ENCODE peak calls at places on chromosome 10, in six cellular contexts. One of them, this sample, is unnamed.

GRCh38 chr10:103284170-103284569 is 7.2 kb downstream of the INA start:
- DNase-seq in ovary: no peak
- DNase-seq in IMR-90: no peak
- DNase-seq in gastrocnemius medialis: no peak
- DNase-seq in Peyer's patch: no peak
- DNase-seq in uterus: no peak
- DNase-seq in this sample: no peak

GRCh38 chr10:98030093-98030821 is at the start of gene CRTAC1:
- DNase-seq in ovary: peak; percentile 28
- DNase-seq in IMR-90: no peak
- DNase-seq in gastrocnemius medialis: no peak
- DNase-seq in Peyer's patch: no peak
- DNase-seq in uterus: peak; percentile 70
- DNase-seq in this sample: peak; percentile 24

GRCh38 chr10:119658274-119658673 is 7.1 kb downstream of the BAG3 start:
- DNase-seq in ovary: peak; percentile 74
- DNase-seq in IMR-90: peak; percentile 94
- DNase-seq in gastrocnemius medialis: peak; percentile 91
- DNase-seq in Peyer's patch: peak; percentile 63
- DNase-seq in uterus: peak; percentile 82
- DNase-seq in this sample: peak; percentile 73

GRCh38 chr10:107546239-107546638 is 381.7 kb upstream of the SORCS1 start:
- DNase-seq in ovary: no peak
- DNase-seq in IMR-90: peak; percentile 33
- DNase-seq in gastrocnemius medialis: no peak
- DNase-seq in Peyer's patch: no peak
- DNase-seq in uterus: no peak
- DNase-seq in this sample: no peak

GRCh38 chr10:17980796-17981195 is 29.1 kb downstream of the SLC39A12 start:
- DNase-seq in ovary: no peak
- DNase-seq in IMR-90: peak; percentile 68
- DNase-seq in gastrocnemius medialis: no peak
- DNase-seq in Peyer's patch: no peak
- DNase-seq in uterus: no peak
- DNase-seq in this sample: no peak

GRCh38 chr10:500876-501275 is 188.6 kb downstream of the DIP2C start:
- DNase-seq in ovary: no peak
- DNase-seq in IMR-90: peak; percentile 59
- DNase-seq in gastrocnemius medialis: no peak
- DNase-seq in Peyer's patch: no peak
- DNase-seq in uterus: peak; percentile 48
- DNase-seq in this sample: no peak

GRCh38 chr10:75493464-75493863 is 62.0 kb downstream of the LRMDA start:
- DNase-seq in ovary: no peak
- DNase-seq in IMR-90: no peak
- DNase-seq in gastrocnemius medialis: no peak
- DNase-seq in Peyer's patch: no peak
- DNase-seq in uterus: no peak
- DNase-seq in this sample: no peak

GRCh38 chr10:45553155-45553554 is 119.4 kb downstream of the ZFAND4 start:
- DNase-seq in ovary: no peak
- DNase-seq in IMR-90: no peak
- DNase-seq in gastrocnemius medialis: no peak
- DNase-seq in Peyer's patch: no peak
- DNase-seq in uterus: no peak
- DNase-seq in this sample: no peak

GRCh38 chr10:17409170-17409733 is 45.1 kb downstream of the ST8SIA6 start:
- DNase-seq in ovary: no peak
- DNase-seq in IMR-90: peak; percentile 5
- DNase-seq in gastrocnemius medialis: no peak
- DNase-seq in Peyer's patch: no peak
- DNase-seq in uterus: no peak
- DNase-seq in this sample: no peak

GRCh38 chr10:4151466-4151865 is 366.5 kb upstream of the KLF6 start:
- DNase-seq in ovary: no peak
- DNase-seq in IMR-90: peak; percentile 6
- DNase-seq in gastrocnemius medialis: no peak
- DNase-seq in Peyer's patch: no peak
- DNase-seq in uterus: no peak
- DNase-seq in this sample: no peak

GRCh38 chr10:4150676-4151075 is 365.7 kb upstream of the KLF6 start:
- DNase-seq in ovary: no peak
- DNase-seq in IMR-90: no peak
- DNase-seq in gastrocnemius medialis: no peak
- DNase-seq in Peyer's patch: no peak
- DNase-seq in uterus: no peak
- DNase-seq in this sample: no peak

GRCh38 chr10:4159173-4159572 is 374.2 kb upstream of the KLF6 start:
- DNase-seq in ovary: no peak
- DNase-seq in IMR-90: no peak
- DNase-seq in gastrocnemius medialis: no peak
- DNase-seq in Peyer's patch: no peak
- DNase-seq in uterus: no peak
- DNase-seq in this sample: no peak

DNA sequence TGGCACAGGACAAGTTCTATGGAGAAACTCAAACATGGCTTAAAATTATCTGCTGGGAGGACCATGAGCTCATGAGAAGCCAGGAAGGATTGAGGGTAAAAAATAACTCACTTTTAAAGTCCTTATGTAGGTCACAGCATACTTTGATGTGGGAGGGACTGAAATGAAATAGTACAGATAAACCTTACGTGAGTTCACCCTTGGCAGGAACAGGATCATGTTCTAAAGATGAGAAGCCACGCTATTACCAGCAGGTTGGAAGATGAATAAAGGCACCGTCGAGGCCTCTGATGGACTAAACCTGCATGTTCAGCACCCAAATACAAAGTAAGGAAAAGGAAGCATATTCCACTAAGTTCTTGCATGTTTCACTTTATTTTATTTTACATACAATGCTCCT is 369.3 kb upstream of the KLF6 start:
- DNase-seq in ovary: no peak
- DNase-seq in IMR-90: no peak
- DNase-seq in gastrocnemius medialis: no peak
- DNase-seq in Peyer's patch: no peak
- DNase-seq in uterus: no peak
- DNase-seq in this sample: no peak
- TF ChIP-seq POLR2A in ovary: no peak
- TF ChIP-seq POLR2A in IMR-90: no peak
- TF ChIP-seq POLR2A in gastrocnemius medialis: no peak
- TF ChIP-seq POLR2A in Peyer's patch: no peak
- TF ChIP-seq POLR2A in uterus: no peak
- TF ChIP-seq POLR2A in this sample: no peak

GRCh38 chr10:80161321-80162084 is 29.0 kb downstream of the PLAC9 start:
- DNase-seq in ovary: no peak
- DNase-seq in IMR-90: no peak
- DNase-seq in gastrocnemius medialis: no peak
- DNase-seq in Peyer's patch: peak; percentile 27
- DNase-seq in uterus: no peak
- DNase-seq in this sample: no peak
- TF ChIP-seq CTCF in ovary: no peak
- TF ChIP-seq CTCF in IMR-90: peak; percentile 29
- TF ChIP-seq CTCF in gastrocnemius medialis: no peak
- TF ChIP-seq CTCF in Peyer's patch: no peak
- TF ChIP-seq CTCF in uterus: no peak
- TF ChIP-seq CTCF in this sample: no peak

DNA sequence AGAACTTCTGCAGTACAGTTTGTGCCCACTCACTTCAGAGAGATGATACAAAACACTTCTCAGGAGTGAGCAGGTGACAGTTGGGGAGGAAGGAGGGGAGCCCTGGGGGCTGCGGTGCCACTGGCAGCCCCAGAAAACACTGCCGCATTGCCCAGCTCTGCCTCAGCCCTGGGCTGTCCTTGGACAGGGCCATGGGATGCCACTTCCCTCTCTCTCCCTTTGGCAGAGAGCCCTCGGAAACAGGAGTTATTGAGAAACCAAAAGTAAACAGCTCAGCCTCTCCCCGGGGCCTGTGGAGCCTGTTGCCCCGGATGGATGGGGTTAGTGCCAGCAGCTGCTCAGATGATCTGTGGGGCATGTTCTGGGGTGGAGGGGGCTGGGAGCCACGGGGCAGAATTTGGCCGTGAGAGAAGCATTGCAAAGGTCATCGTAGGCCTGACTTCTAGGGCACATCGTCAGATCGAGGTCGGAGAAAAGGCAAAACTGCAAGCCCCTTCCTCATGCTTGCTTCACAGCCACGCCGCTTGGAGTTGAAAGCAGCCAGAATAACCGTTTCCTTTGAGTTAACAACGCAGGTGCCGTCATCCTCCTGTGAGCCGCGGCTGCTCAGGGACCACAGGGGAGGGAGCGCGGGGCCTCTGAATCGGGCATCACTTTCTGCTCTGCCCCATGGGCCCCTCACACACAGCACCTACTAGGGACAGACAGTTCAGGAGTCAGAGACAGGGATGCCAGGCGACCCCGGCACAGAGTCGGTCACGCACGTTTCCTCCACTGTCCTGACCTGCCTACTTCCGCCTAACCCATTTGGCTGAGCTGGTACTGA is 256.4 kb downstream of the CAMK1D start:
- DNase-seq in ovary: peak; percentile 74
- DNase-seq in IMR-90: peak; percentile 60
- DNase-seq in gastrocnemius medialis: peak; percentile 42
- DNase-seq in Peyer's patch: peak; percentile 78
- DNase-seq in uterus: peak; percentile 31
- DNase-seq in this sample: peak; percentile 93
- TF ChIP-seq POLR2A in ovary: no peak
- TF ChIP-seq POLR2A in IMR-90: no peak
- TF ChIP-seq POLR2A in gastrocnemius medialis: no peak
- TF ChIP-seq POLR2A in Peyer's patch: peak; percentile 27
- TF ChIP-seq POLR2A in uterus: no peak
- TF ChIP-seq POLR2A in this sample: no peak

GRCh38 chr10:22583683-22584082 is 130.7 kb downstream of the PIP4K2A start:
- DNase-seq in ovary: no peak
- DNase-seq in IMR-90: no peak
- DNase-seq in gastrocnemius medialis: no peak
- DNase-seq in Peyer's patch: no peak
- DNase-seq in uterus: no peak
- DNase-seq in this sample: no peak
- TF ChIP-seq CTCF in ovary: no peak
- TF ChIP-seq CTCF in IMR-90: no peak
- TF ChIP-seq CTCF in gastrocnemius medialis: no peak
- TF ChIP-seq CTCF in Peyer's patch: no peak
- TF ChIP-seq CTCF in uterus: no peak
- TF ChIP-seq CTCF in this sample: no peak

DNA sequence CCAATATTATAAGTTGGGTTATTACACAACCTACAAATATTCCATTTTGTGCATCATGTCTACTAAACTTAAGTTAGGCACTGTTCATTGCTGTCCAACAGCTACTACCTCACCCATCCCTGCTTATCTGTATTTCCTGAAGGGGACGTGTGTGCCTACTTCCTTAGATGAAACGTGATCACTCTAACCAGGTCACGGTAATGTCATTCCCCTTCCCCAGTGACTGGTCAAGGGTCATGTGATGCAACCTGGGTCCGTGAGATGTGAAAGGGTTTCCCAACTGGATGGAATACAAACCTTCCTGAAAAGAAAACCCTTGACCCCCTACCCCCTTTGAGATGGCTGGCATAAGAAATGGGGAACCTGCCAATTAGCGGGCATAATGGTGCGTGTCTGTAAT is 1.6 kb upstream of the NSMCE4A start:
- DNase-seq in ovary: no peak
- DNase-seq in IMR-90: no peak
- DNase-seq in gastrocnemius medialis: no peak
- DNase-seq in Peyer's patch: no peak
- DNase-seq in uterus: no peak
- DNase-seq in this sample: no peak
- TF ChIP-seq POLR2A in ovary: no peak
- TF ChIP-seq POLR2A in IMR-90: no peak
- TF ChIP-seq POLR2A in gastrocnemius medialis: no peak
- TF ChIP-seq POLR2A in Peyer's patch: no peak
- TF ChIP-seq POLR2A in uterus: no peak
- TF ChIP-seq POLR2A in this sample: no peak

GRCh38 chr10:60820093-60820769 is 42.0 kb downstream of the CDK1 start:
- DNase-seq in ovary: no peak
- DNase-seq in IMR-90: peak; percentile 51
- DNase-seq in gastrocnemius medialis: no peak
- DNase-seq in Peyer's patch: no peak
- DNase-seq in uterus: no peak
- DNase-seq in this sample: no peak
- TF ChIP-seq CTCF in ovary: no peak
- TF ChIP-seq CTCF in IMR-90: peak; percentile 35
- TF ChIP-seq CTCF in gastrocnemius medialis: peak; percentile 43
- TF ChIP-seq CTCF in Peyer's patch: peak; percentile 19
- TF ChIP-seq CTCF in uterus: peak; percentile 32
- TF ChIP-seq CTCF in this sample: no peak

DNA sequence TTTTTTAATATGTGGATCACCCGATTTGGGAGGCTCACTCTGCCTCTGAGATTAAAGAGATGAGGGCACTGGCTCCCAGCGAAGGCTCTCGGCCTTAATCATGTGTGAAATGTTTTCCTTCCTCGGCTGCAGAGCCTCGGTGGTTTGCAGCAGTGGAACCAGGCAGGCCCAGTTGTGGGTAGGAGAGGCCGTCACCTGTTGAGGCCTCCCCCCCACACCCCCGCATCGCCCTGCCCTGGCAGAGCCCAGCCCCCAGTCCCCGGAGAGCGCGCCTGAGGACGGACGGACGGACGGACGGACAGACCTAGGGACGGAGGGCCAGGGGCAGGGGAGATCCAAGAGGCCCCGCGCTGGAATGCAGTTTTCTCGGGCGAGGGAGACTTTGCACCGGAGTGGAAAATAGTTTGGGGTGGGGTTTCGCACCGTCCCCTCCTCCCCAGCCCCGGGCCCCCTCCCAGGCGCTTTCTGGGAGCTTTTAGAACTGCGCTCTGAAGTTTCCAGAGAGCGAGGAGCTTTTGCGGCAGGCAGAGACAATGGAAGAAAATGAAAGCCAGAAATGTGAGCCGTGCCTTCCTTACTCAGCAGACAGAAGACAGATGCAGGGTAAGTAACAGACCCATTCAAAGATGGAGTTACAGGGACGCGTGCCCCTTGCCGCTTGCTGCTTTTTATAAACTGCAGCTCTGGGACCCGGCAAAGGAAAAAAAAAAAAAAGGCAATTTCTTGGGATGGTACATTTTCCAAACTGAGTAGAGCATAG is at the start of gene KIAA1217:
- DNase-seq in ovary: peak; percentile 60
- DNase-seq in IMR-90: peak; percentile 29
- DNase-seq in gastrocnemius medialis: peak; percentile 74
- DNase-seq in Peyer's patch: peak; percentile 65
- DNase-seq in uterus: peak; percentile 21
- DNase-seq in this sample: peak; percentile 87
- TF ChIP-seq POLR2A in ovary: no peak
- TF ChIP-seq POLR2A in IMR-90: no peak
- TF ChIP-seq POLR2A in gastrocnemius medialis: peak; percentile 47
- TF ChIP-seq POLR2A in Peyer's patch: no peak
- TF ChIP-seq POLR2A in uterus: no peak
- TF ChIP-seq POLR2A in this sample: no peak